ENCODE peak calls at places on chromosomes 16 and 17, in five cellular contexts. B is lower lobe of right lung, O is A673, A is breast epithelium, G is SJSA1. K is an unnamed sample.
A peak's percentile ranks its signal among the peaks of the same experiment; 100 is the strongest.

GRCh38 chr17:79843917-79844815 is 4.9 kb upstream of the CBX4 start:
- DNase-seq in B (peak; percentile 72), O (no peak), A (no peak), G (peak; percentile 83), K (peak; percentile 90)

GRCh38 chr17:81419333-81419885 is 24.2 kb downstream of the BAHCC1 start:
- DNase-seq in B (peak; percentile 87), O (peak; percentile 100), A (peak; percentile 79), G (peak; percentile 98), K (peak; percentile 98)

GRCh38 chr17:66691644-66692500 is 143.0 kb upstream of the CACNG5 start:
- DNase-seq in B (peak; percentile 57), O (no peak), A (no peak), G (peak; percentile 72), K (no peak)

GRCh38 chr17:63519116-63519881 is 3.9 kb upstream of the KCNH6 start:
- DNase-seq in B (no peak), O (no peak), A (no peak), G (no peak), K (no peak)

GRCh38 chr17:50516980-50517379 is 8.7 kb downstream of the MYCBPAP start:
- DNase-seq in B (no peak), O (no peak), A (no peak), G (no peak), K (no peak)

GRCh38 chr16:73054732-73055481 is 7.0 kb upstream of the ZFHX3 start:
- DNase-seq in B (no peak), O (peak; percentile 34), A (no peak), G (peak; percentile 66), K (no peak)

GRCh38 chr16:64586756-64587155 is 535.1 kb downstream of the CDH11 start:
- DNase-seq in B (no peak), O (no peak), A (no peak), G (no peak), K (no peak)

GRCh38 chr16:15466131-15466530 is 31.7 kb downstream of the BMERB1 start:
- DNase-seq in B (no peak), O (peak; percentile 29), A (no peak), G (no peak), K (no peak)

GRCh38 chr17:4980644-4981216 is 6.7 kb downstream of the CAMTA2 start:
- DNase-seq in B (no peak), O (peak; percentile 82), A (no peak), G (peak; percentile 50), K (peak; percentile 22)

GRCh38 chr16:29804455-29805231 is 1.7 kb upstream of the MAZ start:
- DNase-seq in B (peak; percentile 81), O (peak; percentile 48), A (no peak), G (peak; percentile 27), K (no peak)

GRCh38 chr17:37478187-37478586 is 11.5 kb upstream of the DUSP14 start:
- DNase-seq in B (no peak), O (no peak), A (no peak), G (no peak), K (no peak)

GRCh38 chr17:58913971-58914769 is 158.5 kb downstream of the PPM1E start:
- DNase-seq in B (no peak), O (peak; percentile 18), A (no peak), G (no peak), K (no peak)

GRCh38 chr16:89700649-89701424 is 668 bp downstream of the SPATA2L start:
- DNase-seq in B (peak; percentile 77), O (peak; percentile 71), A (peak; percentile 72), G (peak; percentile 39), K (peak; percentile 90)

GRCh38 chr16:24041834-24042631 is 206.2 kb downstream of the PRKCB start:
- DNase-seq in B (peak; percentile 63), O (peak; percentile 87), A (no peak), G (peak; percentile 52), K (no peak)

GRCh38 chr17:44628234-44629188 is 27.8 kb upstream of the MEIOC start:
- DNase-seq in B (peak; percentile 57), O (no peak), A (no peak), G (no peak), K (peak; percentile 91)

GRCh38 chr16:74169687-74170522 is 126.7 kb upstream of the PSMD7 start:
- DNase-seq in B (no peak), O (peak; percentile 18), A (no peak), G (peak; percentile 59), K (no peak)

GRCh38 chr16:24539850-24540484 is 601 bp downstream of the RBBP6 start:
- DNase-seq in B (peak; percentile 82), O (peak; percentile 58), A (peak; percentile 62), G (peak; percentile 52), K (peak; percentile 90)

GRCh38 chr17:56131431-56131830 is 21.8 kb upstream of the ANKFN1 start:
- DNase-seq in B (no peak), O (no peak), A (no peak), G (no peak), K (no peak)

GRCh38 chr16:64133396-64133795 is 988.5 kb downstream of the CDH11 start:
- DNase-seq in B (no peak), O (no peak), A (no peak), G (no peak), K (no peak)

GRCh38 chr17:46917041-46917440 is 5.9 kb upstream of the GOSR2 start:
- DNase-seq in B (no peak), O (no peak), A (no peak), G (no peak), K (no peak)

GRCh38 chr16:67942510-67943255 is 1.2 kb downstream of the LCAT start:
- DNase-seq in B (no peak), O (no peak), A (no peak), G (no peak), K (no peak)

GRCh38 chr17:73855933-73856332 is 211.7 kb upstream of the SDK2 start:
- DNase-seq in B (no peak), O (peak; percentile 62), A (no peak), G (no peak), K (no peak)

GRCh38 chr17:20008242-20009051 is 712 bp upstream of the SPECC1 start:
- DNase-seq in B (peak; percentile 54), O (no peak), A (no peak), G (no peak), K (no peak)

GRCh38 chr17:79562117-79562805 is 48.6 kb downstream of the RBFOX3 start:
- DNase-seq in B (peak; percentile 14), O (no peak), A (no peak), G (no peak), K (no peak)

GRCh38 chr17:30831257-30831656 is 509 bp upstream of the ATAD5 start:
- DNase-seq in B (no peak), O (peak; percentile 23), A (no peak), G (peak; percentile 7), K (no peak)

GRCh38 chr17:55273579-55274370 is 9.0 kb downstream of the HLF start:
- DNase-seq in B (peak; percentile 86), O (no peak), A (no peak), G (no peak), K (peak; percentile 92)

GRCh38 chr16:951660-952301 is 19.0 kb downstream of the LMF1 start:
- DNase-seq in B (no peak), O (no peak), A (no peak), G (no peak), K (peak; percentile 56)

GRCh38 chr17:4475001-4475400 is 23.7 kb upstream of the SPNS2 start:
- DNase-seq in B (no peak), O (no peak), A (no peak), G (no peak), K (no peak)

GRCh38 chr16:71526111-71526998 is at the start of gene CHST4:
- DNase-seq in B (no peak), O (peak; percentile 30), A (no peak), G (peak; percentile 14), K (no peak)

GRCh38 chr16:373848-374615 is 3.7 kb upstream of the MRPL28 start:
- DNase-seq in B (no peak), O (no peak), A (no peak), G (no peak), K (peak; percentile 77)

GRCh38 chr17:78497115-78497540 is 80.1 kb downstream of the DNAH17 start:
- DNase-seq in B (peak; percentile 75), O (peak; percentile 82), A (peak; percentile 75), G (peak; percentile 72), K (no peak)

GRCh38 chr16:22206847-22207714 is 1.0 kb downstream of the EEF2K start:
- DNase-seq in B (peak; percentile 86), O (peak; percentile 70), A (peak; percentile 86), G (no peak), K (peak; percentile 91)

GRCh38 chr17:1110844-1111598 is 68.8 kb downstream of the ABR start:
- DNase-seq in B (peak; percentile 87), O (peak; percentile 88), A (no peak), G (peak; percentile 82), K (peak; percentile 94)

GRCh38 chr17:2084129-2084765 is 29.3 kb downstream of the HIC1 start:
- DNase-seq in B (peak; percentile 48), O (no peak), A (peak; percentile 69), G (peak; percentile 65), K (no peak)

GRCh38 chr17:75088902-75089417 is 1.2 kb downstream of the SLC16A5 start:
- DNase-seq in B (no peak), O (no peak), A (peak; percentile 48), G (peak; percentile 46), K (no peak)

GRCh38 chr17:44000871-44001460 is 3.5 kb upstream of the NAGS start:
- DNase-seq in B (no peak), O (no peak), A (no peak), G (no peak), K (no peak)

GRCh38 chr16:908526-909155 is 62.1 kb downstream of the LMF1 start:
- DNase-seq in B (no peak), O (no peak), A (no peak), G (no peak), K (peak; percentile 39)

GRCh38 chr17:9899280-9900018 is 5.6 kb downstream of the RCVRN start:
- DNase-seq in B (no peak), O (no peak), A (no peak), G (no peak), K (no peak)

GRCh38 chr17:52648995-52649394 is 490.5 kb upstream of the CA10 start:
- DNase-seq in B (no peak), O (no peak), A (no peak), G (no peak), K (no peak)
- H3K9me3 ChIP-seq in B (no peaks in the 10 kb centered on the region), O (no peaks in the 10 kb centered on the region), A (no peaks in the 10 kb centered on the region), G (peaks cover 14% of the 10 kb centered on the region), K (no peaks in the 10 kb centered on the region)

GRCh38 chr16:85090166-85090565 is 22.1 kb downstream of the CIBAR2 start:
- DNase-seq in B (no peak), O (no peak), A (no peak), G (no peak), K (no peak)
- H3K27ac ChIP-seq in B (no peak overlapping the region), O (no peak overlapping the region), A (no peak overlapping the region), G (no peak overlapping the region), K (no peak overlapping the region)

GRCh38 chr17:8799001-8799850 is at the start of gene MFSD6L:
- DNase-seq in B (peak; percentile 69), O (no peak), A (no peak), G (no peak), K (peak; percentile 87)
- H3K4me3 ChIP-seq in B (peak within 1 kb of the TSS; percentile 23), O (no peak within 1 kb of the TSS), A (no peak within 1 kb of the TSS), G (no peak within 1 kb of the TSS), K (peak within 1 kb of the TSS; percentile 46)

GRCh38 chr17:13736915-13737314 is 135.2 kb upstream of the HS3ST3A1 start:
- DNase-seq in B (no peak), O (no peak), A (no peak), G (no peak), K (no peak)
- H3K9me3 ChIP-seq in B (no peaks in the 10 kb centered on the region), O (peaks cover 9% of the 10 kb centered on the region), A (peaks cover 3% of the 10 kb centered on the region), G (no peaks in the 10 kb centered on the region), K (no peaks in the 10 kb centered on the region)

GRCh38 chr16:46828943-46829342 is 2.0 kb downstream of the C16orf87 start:
- DNase-seq in B (no peak), O (no peak), A (no peak), G (no peak), K (no peak)
- H3K27ac ChIP-seq in B (no peak overlapping the region), O (peak overlapping the region; percentile 92), A (no peak overlapping the region), G (no peak overlapping the region), K (peak overlapping the region; percentile 56)